ENCODE peak calls at places on chromosomes 2 and 18, in six cellular contexts. R, K, A, D, S and C are unnamed samples.

GRCh38 chr2:25312958-25313710 is 28.6 kb downstream of the DNMT3A start:
- DNase-seq in R (no peak), K (no peak), A (no peak), D (no peak), S (peak), C (no peak)

GRCh38 chr2:6103949-6104348 is 411.8 kb downstream of the SOX11 start:
- DNase-seq in R (no peak), K (no peak), A (peak), D (no peak), S (no peak), C (no peak)

GRCh38 chr18:47345996-47346395 is 94.5 kb upstream of the SKOR2 start:
- DNase-seq in R (no peak), K (no peak), A (no peak), D (no peak), S (no peak), C (no peak)

GRCh38 chr18:21327101-21327500 is 85.1 kb downstream of the GREB1L start:
- DNase-seq in R (no peak), K (no peak), A (no peak), D (no peak), S (no peak), C (no peak)

GRCh38 chr2:51920509-51920908 is 888.6 kb upstream of the NRXN1 start:
- DNase-seq in R (no peak), K (no peak), A (no peak), D (no peak), S (no peak), C (no peak)

GRCh38 chr2:3326871-3327270 is 50.7 kb downstream of the EIPR1 start:
- DNase-seq in R (no peak), K (no peak), A (no peak), D (no peak), S (no peak), C (no peak)

GRCh38 chr18:9516437-9517064 is 41.2 kb downstream of the RALBP1 start:
- DNase-seq in R (no peak), K (no peak), A (no peak), D (no peak), S (no peak), C (no peak)

GRCh38 chr2:19988600-19988999 is 1.3 kb downstream of the WDR35 start:
- DNase-seq in R (no peak), K (no peak), A (no peak), D (no peak), S (no peak), C (no peak)

GRCh38 chr18:59267511-59268126 is 5.6 kb downstream of the RAX start:
- DNase-seq in R (no peak), K (no peak), A (no peak), D (no peak), S (no peak), C (no peak)

GRCh38 chr2:223822818-223823217 is 14.6 kb downstream of the AP1S3 start:
- DNase-seq in R (no peak), K (no peak), A (no peak), D (no peak), S (no peak), C (no peak)

GRCh38 chr2:111116843-111117665 is 3.7 kb upstream of the BCL2L11 start:
- DNase-seq in R (peak), K (peak), A (no peak), D (peak), S (peak), C (peak)

GRCh38 chr2:9256570-9257043 is 50.0 kb downstream of the ASAP2 start:
- DNase-seq in R (no peak), K (no peak), A (no peak), D (no peak), S (no peak), C (no peak)

GRCh38 chr2:190553254-190553653 is 18.7 kb upstream of the NEMP2 start:
- DNase-seq in R (no peak), K (no peak), A (no peak), D (no peak), S (no peak), C (no peak)

GRCh38 chr2:10405441-10405840 is 42.7 kb downstream of the ODC1 start:
- DNase-seq in R (no peak), K (no peak), A (no peak), D (no peak), S (no peak), C (no peak)

GRCh38 chr18:4453712-4454547 is 1.2 kb downstream of the DLGAP1 start:
- DNase-seq in R (no peak), K (no peak), A (no peak), D (peak), S (peak), C (no peak)

GRCh38 chr2:45736757-45737704 is 85.6 kb downstream of the PRKCE start:
- DNase-seq in R (no peak), K (no peak), A (no peak), D (no peak), S (no peak), C (no peak)

GRCh38 chr2:224366269-224366668 is 35.6 kb downstream of the FAM124B start:
- DNase-seq in R (no peak), K (no peak), A (no peak), D (no peak), S (no peak), C (no peak)

GRCh38 chr2:164992818-164993217 is 37.5 kb upstream of the SLC38A11 start:
- DNase-seq in R (no peak), K (no peak), A (peak), D (peak), S (no peak), C (peak)

GRCh38 chr2:225027061-225027762 is 15.1 kb downstream of the DOCK10 start:
- DNase-seq in R (no peak), K (no peak), A (no peak), D (no peak), S (no peak), C (no peak)

GRCh38 chr2:29940706-29941105 is 19.3 kb upstream of the ALK start:
- DNase-seq in R (no peak), K (no peak), A (no peak), D (no peak), S (no peak), C (no peak)

GRCh38 chr2:41414486-41415230 is 633.2 kb upstream of the PKDCC start:
- DNase-seq in R (no peak), K (no peak), A (no peak), D (peak), S (no peak), C (no peak)

GRCh38 chr2:66888791-66889631 is 454.1 kb downstream of the MEIS1 start:
- DNase-seq in R (no peak), K (no peak), A (no peak), D (no peak), S (no peak), C (no peak)

GRCh38 chr2:160109939-160110673 is 47.7 kb upstream of the PLA2R1 start:
- DNase-seq in R (peak), K (peak), A (peak), D (peak), S (peak), C (no peak)

GRCh38 chr18:24894880-24895279 is 434.4 kb downstream of the HRH4 start:
- DNase-seq in R (no peak), K (no peak), A (no peak), D (no peak), S (no peak), C (no peak)

GRCh38 chr2:217610411-217610814 is 392.4 kb downstream of the TNS1 start:
- DNase-seq in R (peak), K (peak), A (peak), D (no peak), S (peak), C (no peak)

GRCh38 chr2:195343942-195344530 is 313.0 kb upstream of the SLC39A10 start:
- DNase-seq in R (no peak), K (no peak), A (no peak), D (no peak), S (no peak), C (no peak)

GRCh38 chr2:47033102-47033880 is 117.7 kb upstream of the MCFD2 start:
- DNase-seq in R (no peak), K (no peak), A (no peak), D (no peak), S (no peak), C (no peak)

GRCh38 chr2:164314148-164314547 is 307.1 kb downstream of the GRB14 start:
- DNase-seq in R (no peak), K (no peak), A (no peak), D (no peak), S (no peak), C (no peak)